ENCODE peak calls at places on chromosomes 1 and 21, in four cellular contexts. H is esophagus squamous epithelium, J is neuronal stem cell, B is heart right ventricle. O is an unnamed sample.

GRCh38 chr1:111541721-111542120 is 38.3 kb upstream of the ADORA3 start:
- DNase-seq in H (no peak), J (no peak), B (no peak), O (peak; percentile 52)

GRCh38 chr1:156750191-156750931 is 1.1 kb downstream of the HDGF start:
- DNase-seq in H (no peak), J (no peak), B (no peak), O (peak; percentile 65)

GRCh38 chr1:231420299-231420958 is 1.7 kb downstream of the EGLN1 start:
- DNase-seq in H (no peak), J (peak; percentile 14), B (no peak), O (peak; percentile 54)

GRCh38 chr1:37537378-37537777 is 16.7 kb downstream of the SNIP1 start:
- DNase-seq in H (no peak), J (no peak), B (no peak), O (no peak)

GRCh38 chr1:6653651-6654290 is 29.1 kb downstream of the THAP3 start:
- DNase-seq in H (no peak), J (no peak), B (no peak), O (no peak)

GRCh38 chr1:87115317-87115885 is 201.0 kb downstream of the HS2ST1 start:
- DNase-seq in H (no peak), J (no peak), B (no peak), O (no peak)

GRCh38 chr1:44994306-44994898 is 8.0 kb upstream of the EIF2B3 start:
- DNase-seq in H (no peak), J (no peak), B (no peak), O (no peak)

GRCh38 chr1:230808268-230808872 is 60.0 kb downstream of the C1orf198 start:
- DNase-seq in H (no peak), J (no peak), B (no peak), O (peak; percentile 11)

GRCh38 chr1:153371231-153371630 is 4.2 kb downstream of the S100A12 start:
- DNase-seq in H (no peak), J (no peak), B (no peak), O (peak; percentile 7)

GRCh38 chr1:159071970-159072582 is 4.5 kb downstream of the AIM2 start:
- DNase-seq in H (no peak), J (peak; percentile 42), B (no peak), O (no peak)

GRCh38 chr21:22827422-22827821 is 1829.2 kb downstream of the NCAM2 start:
- DNase-seq in H (no peak), J (no peak), B (no peak), O (no peak)

GRCh38 chr1:201212056-201212455 is 21.4 kb downstream of the IGFN1 start:
- DNase-seq in H (no peak), J (no peak), B (no peak), O (no peak)

GRCh38 chr1:101914473-101915242 is 82.1 kb downstream of the OLFM3 start:
- DNase-seq in H (no peak), J (no peak), B (no peak), O (no peak)

GRCh38 chr1:229430761-229431269 is 3.1 kb downstream of the ACTA1 start:
- DNase-seq in H (no peak), J (peak; percentile 50), B (peak; percentile 73), O (peak; percentile 97)

GRCh38 chr1:186792870-186793581 is 35.7 kb upstream of the PLA2G4A start:
- DNase-seq in H (no peak), J (no peak), B (no peak), O (no peak)

GRCh38 chr1:91764471-91765115 is 121.4 kb downstream of the TGFBR3 start:
- DNase-seq in H (no peak), J (peak; percentile 11), B (no peak), O (peak; percentile 87)

GRCh38 chr1:247111636-247112478 is 7.7 kb upstream of the ZNF669 start:
- DNase-seq in H (no peak), J (peak; percentile 32), B (peak; percentile 66), O (peak; percentile 80)

GRCh38 chr1:23913212-23913880 is at the start of gene CNR2:
- DNase-seq in H (peak; percentile 21), J (no peak), B (no peak), O (no peak)

GRCh38 chr1:110620686-110621085 is 14.5 kb upstream of the KCNA2 start:
- DNase-seq in H (no peak), J (no peak), B (no peak), O (peak; percentile 29)

GRCh38 chr1:46405204-46405555 is 11.1 kb downstream of the FAAH start:
- DNase-seq in H (no peak), J (no peak), B (no peak), O (no peak)

GRCh38 chr1:159879977-159880376 is 17.5 kb upstream of the VSIG8 start:
- DNase-seq in H (no peak), J (no peak), B (no peak), O (no peak)

GRCh38 chr1:39105061-39105840 is 79.1 kb downstream of the NDUFS5 start:
- DNase-seq in H (no peak), J (no peak), B (peak; percentile 72), O (peak; percentile 85)
- H3K36me3 ChIP-seq in H (no peaks in the 10 kb centered on the region), J (no peaks in the 10 kb centered on the region), B (no peaks in the 10 kb centered on the region), O (no peaks in the 10 kb centered on the region)

DNA sequence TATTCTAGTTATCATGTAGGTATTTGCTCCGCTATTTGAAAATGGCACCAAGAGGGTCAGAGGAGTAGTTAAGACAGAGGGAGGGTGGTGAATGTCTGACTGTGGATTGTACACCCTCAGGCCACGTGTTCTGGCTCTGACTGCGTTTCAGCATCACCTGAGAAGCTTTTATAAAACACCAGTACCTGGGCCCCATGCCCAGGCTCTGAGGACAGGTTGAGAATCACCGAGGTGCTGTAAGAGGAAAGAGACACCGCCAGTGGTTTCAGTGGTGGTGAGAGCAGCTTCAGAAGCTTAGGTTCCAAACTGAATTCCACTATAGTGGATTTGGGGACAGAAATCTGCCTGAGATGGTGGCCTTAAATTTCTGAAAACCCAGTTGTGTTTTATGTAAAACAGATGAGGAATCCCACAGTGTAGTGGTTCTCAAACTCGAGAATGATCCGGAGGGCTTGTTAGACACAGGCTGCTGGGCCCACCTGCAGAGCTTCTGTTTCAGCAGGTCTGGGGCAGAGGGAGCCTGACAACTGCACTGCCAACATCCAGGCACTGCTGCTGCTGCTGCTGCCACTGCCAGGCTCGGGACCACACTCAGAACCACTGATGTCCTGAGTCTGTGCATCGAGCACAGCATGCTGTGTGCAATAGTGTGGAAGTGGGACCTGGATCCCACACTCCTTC is 98.9 kb downstream of the SUSD4 start:
- DNase-seq in H (no peak), J (no peak), B (no peak), O (no peak)
- H3K4me1 ChIP-seq in H (no peaks in the 10 kb centered on the region), J (peaks cover 7% of the 10 kb centered on the region), B (no peaks in the 10 kb centered on the region), O (peaks cover 23% of the 10 kb centered on the region)

GRCh38 chr1:40469327-40469726 is 7.8 kb upstream of the ZFP69 start:
- DNase-seq in H (no peak), J (no peak), B (no peak), O (no peak)
- H3K9me3 ChIP-seq in H (no peaks in the 10 kb centered on the region), J (peaks cover 71% of the 10 kb centered on the region), B (peaks cover 59% of the 10 kb centered on the region), O (peaks cover 79% of the 10 kb centered on the region)

DNA sequence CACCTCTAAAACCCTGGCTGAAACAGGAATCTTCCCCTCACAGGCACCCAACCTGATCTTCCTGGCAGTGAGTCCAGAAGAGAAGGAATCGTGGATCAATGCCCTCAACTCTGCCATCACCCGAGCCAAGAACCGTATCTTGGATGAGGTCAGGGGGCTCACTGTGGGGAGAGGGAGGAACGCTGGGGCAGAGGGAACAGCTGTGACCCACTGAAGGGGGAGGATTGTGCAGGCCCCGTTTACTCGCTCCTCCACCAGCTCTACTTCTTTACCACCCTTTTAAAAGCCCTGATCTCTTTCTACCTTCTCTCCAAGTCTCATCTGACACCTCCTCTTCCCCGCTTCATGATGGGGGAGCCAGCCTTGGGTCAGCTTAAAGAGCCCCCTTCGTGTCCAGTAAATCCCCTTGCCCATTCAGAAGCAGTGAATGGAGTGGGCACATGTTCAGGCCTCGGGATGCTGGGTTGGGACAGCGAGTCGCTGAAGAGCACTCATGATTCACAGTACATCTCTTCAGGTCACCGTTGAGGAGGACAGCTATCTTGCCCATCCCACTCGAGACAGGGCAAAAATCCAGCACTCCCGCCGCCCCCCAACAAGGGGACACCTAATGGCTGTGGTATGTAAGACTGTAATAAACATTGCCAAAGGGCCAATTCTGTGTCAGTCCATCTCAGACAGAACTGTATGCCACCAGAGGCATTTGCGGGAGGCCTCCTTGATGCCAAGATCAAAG is 7.3 kb downstream of the PLEKHO1 start:
- DNase-seq in H (no peak), J (no peak), B (no peak), O (no peak)
- H3K36me3 ChIP-seq in H (peaks cover 51% of the 10 kb centered on the region), J (peaks cover 60% of the 10 kb centered on the region), B (peaks cover 30% of the 10 kb centered on the region), O (peaks cover 57% of the 10 kb centered on the region)

GRCh38 chr1:113439272-113439660 is 49.0 kb downstream of the MAGI3 start:
- DNase-seq in H (no peak), J (no peak), B (no peak), O (no peak)
- H3K4me1 ChIP-seq in H (no peaks in the 10 kb centered on the region), J (no peaks in the 10 kb centered on the region), B (peaks cover 7% of the 10 kb centered on the region), O (peaks cover 16% of the 10 kb centered on the region)

GRCh38 chr21:27298465-27298864 is 331.6 kb upstream of the ADAMTS5 start:
- DNase-seq in H (no peak), J (no peak), B (peak; percentile 6), O (no peak)
- H3K9me3 ChIP-seq in H (no peaks in the 10 kb centered on the region), J (no peaks in the 10 kb centered on the region), B (peaks cover 8% of the 10 kb centered on the region), O (peaks cover 11% of the 10 kb centered on the region)

O was measured in endodermal cell.